ENCODE peak calls at places on chromosomes 12 and 14, in four cellular contexts. O is CD8-positive, alpha-beta T cell; V is right atrium auricular region; B is Peyer's patch. G is an unnamed sample. For H3K4me1, the result is how much of the 10 kb centered on the place peaks cover.

GRCh38 chr12:857611-858010 is 91.9 kb downstream of the RAD52 start:
- DNase-seq in B (no peak), V (peak), O (no peak), G (no peak)

GRCh38 chr14:88535149-88535548 is 19.7 kb downstream of the PTPN21 start:
- DNase-seq in V (no peak), B (no peak), O (no peak), G (no peak)

GRCh38 chr14:53951661-53952265 is 4.9 kb downstream of the BMP4 start:
- DNase-seq in O (no peak), B (no peak), V (no peak), G (no peak)

GRCh38 chr12:50257226-50258166 is 25.8 kb downstream of the LIMA1 start:
- DNase-seq in O (no peak), V (no peak), B (no peak), G (no peak)

GRCh38 chr12:38850463-38850862 is 54.9 kb downstream of the CPNE8 start:
- DNase-seq in B (no peak), O (no peak), V (no peak), G (no peak)

GRCh38 chr12:112419269-112420133 is 754 bp downstream of the PTPN11 start:
- DNase-seq in V (peak), B (peak), O (no peak), G (peak)

GRCh38 chr12:18567787-18568186 is 170.0 kb downstream of the PLCZ1 start:
- DNase-seq in O (no peak), V (no peak), B (no peak), G (no peak)

GRCh38 chr14:65336191-65336591 is 76.3 kb upstream of the FUT8 start:
- DNase-seq in V (no peak), O (no peak), B (no peak), G (no peak)

GRCh38 chr12:86729798-86730197 is 473.6 kb upstream of the MGAT4C start:
- DNase-seq in B (no peak), O (no peak), V (no peak), G (no peak)

GRCh38 chr12:71746983-71747611 is 7.6 kb upstream of the RAB21 start:
- DNase-seq in V (no peak), O (peak), B (no peak), G (no peak)

GRCh38 chr14:28294834-28295440 is 471.6 kb upstream of the FOXG1 start:
- DNase-seq in O (no peak), V (no peak), B (no peak), G (no peak)

GRCh38 chr12:116123511-116124258 is 153.8 kb downstream of the MED13L start:
- DNase-seq in O (peak), B (no peak), V (no peak), G (no peak)
- H3K4me1 ChIP-seq in O (under half), B (under half), V (half or more), G (half or more)

GRCh38 chr12:120186654-120187053 is 7.9 kb downstream of the GCN1 start:
- DNase-seq in O (no peak), B (no peak), V (no peak), G (no peak)

GRCh38 chr12:120183211-120183631 is 11.3 kb downstream of the GCN1 start:
- DNase-seq in V (no peak), O (no peak), B (no peak), G (no peak)

GRCh38 chr12:120180975-120181374 is 13.5 kb downstream of the GCN1 start:
- DNase-seq in B (no peak), O (no peak), V (no peak), G (no peak)

GRCh38 chr12:120181991-120182631 is 12.4 kb downstream of the GCN1 start:
- DNase-seq in O (no peak), V (no peak), B (no peak), G (no peak)
- TF ChIP-seq CTCF in O (no peak), V (no peak), B (no peak), G (no peak)

DNA sequence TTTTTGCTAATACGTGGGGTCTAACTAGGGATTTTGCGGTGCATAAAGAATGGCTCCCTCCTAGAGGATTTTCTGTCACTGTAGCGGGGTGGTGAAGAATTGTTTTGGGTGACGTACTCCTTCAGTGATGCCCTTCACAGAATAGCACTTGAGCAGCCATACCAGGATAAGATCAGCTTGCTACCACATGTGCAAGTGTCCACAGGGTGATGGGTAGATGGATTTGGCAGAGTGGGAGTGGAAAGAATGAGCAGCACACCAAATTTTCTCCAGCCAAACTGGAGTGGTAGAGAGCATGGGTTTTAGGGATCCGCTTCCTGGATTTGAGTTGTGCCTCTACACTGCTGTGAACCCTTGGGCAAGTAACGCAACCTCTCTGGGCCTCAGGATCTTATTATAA is 2.3 kb downstream of the TCP11L2 start:
- DNase-seq in O (no peak), B (no peak), V (no peak), G (no peak)
- H3K4me1 ChIP-seq in O (under half), B (under half), V (half or more), G (half or more)

GRCh38 chr12:121061831-121062230 is 22.8 kb upstream of the OASL start:
- DNase-seq in V (no peak), O (no peak), B (no peak), G (no peak)
- TF ChIP-seq CTCF in V (no peak), O (no peak), B (peak), G (peak)

DNA sequence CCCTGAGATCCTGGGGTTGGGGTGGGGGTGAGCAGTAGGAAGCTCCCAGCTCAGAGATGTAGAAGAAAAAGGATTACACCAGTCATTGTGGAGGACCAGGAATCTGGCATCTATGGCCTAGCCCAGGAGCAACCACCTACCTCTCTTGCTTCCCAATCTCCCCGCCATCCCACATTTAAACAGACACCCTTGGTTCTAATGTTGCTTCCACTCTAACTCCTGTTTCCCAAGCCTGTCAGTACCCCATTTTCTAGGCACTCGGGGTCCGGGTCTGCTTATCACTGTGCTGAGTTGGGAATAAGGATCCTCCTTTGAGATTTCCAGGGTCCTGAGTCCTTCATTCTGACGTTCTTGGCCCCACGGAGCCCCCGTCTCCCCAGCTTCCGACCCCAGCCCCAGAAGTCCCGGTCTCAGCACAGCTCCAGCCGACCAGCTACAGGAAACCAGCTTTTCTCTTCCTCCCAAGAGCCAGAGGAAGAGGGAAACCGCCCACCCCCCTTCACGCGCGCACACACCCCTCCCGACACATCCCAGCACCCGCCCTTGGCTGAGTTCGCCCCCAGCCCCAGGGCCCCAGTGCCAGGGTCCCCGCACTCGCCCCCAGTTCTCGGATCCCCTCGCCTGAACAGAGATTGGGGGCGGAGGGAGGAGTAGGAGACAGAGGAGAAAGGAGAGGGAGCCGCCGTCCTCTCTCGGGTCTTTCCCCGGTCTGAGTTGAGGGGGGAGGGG is 1.2 kb downstream of the ITGA5 start:
- DNase-seq in V (no peak), B (no peak), O (peak), G (no peak)
- H3K4me1 ChIP-seq in V (half or more), B (under half), O (half or more), G (under half)

GRCh38 chr12:31589582-31589895 is 1.4 kb downstream of the DENND5B start:
- DNase-seq in V (no peak), O (no peak), B (peak), G (peak)

GRCh38 chr12:31591308-31591901 is 469 bp upstream of the DENND5B start:
- DNase-seq in O (no peak), V (peak), B (peak), G (no peak)

GRCh38 chr12:31588976-31589375 is 2.0 kb downstream of the DENND5B start:
- DNase-seq in B (no peak), V (no peak), O (no peak), G (no peak)

GRCh38 chr12:31590730-31591307 is at the start of gene DENND5B:
- DNase-seq in V (peak), B (peak), O (peak), G (peak)

GRCh38 chr12:31589896-31590729 is 823 bp downstream of the DENND5B start:
- DNase-seq in V (peak), B (peak), O (peak), G (peak)
- TF ChIP-seq CTCF in V (peak), B (peak), O (no peak), G (no peak)

GRCh38 chr12:11716794-11717532 is 67.5 kb downstream of the ETV6 start:
- DNase-seq in B (no peak), V (no peak), O (no peak), G (no peak)

GRCh38 chr12:11713202-11713601 is 63.7 kb downstream of the ETV6 start:
- DNase-seq in B (no peak), O (no peak), V (no peak), G (no peak)

GRCh38 chr12:11711675-11712327 is 62.3 kb downstream of the ETV6 start:
- DNase-seq in V (no peak), B (no peak), O (no peak), G (no peak)

GRCh38 chr12:11712491-11712890 is 63.0 kb downstream of the ETV6 start:
- DNase-seq in O (no peak), B (no peak), V (no peak), G (no peak)

DNA sequence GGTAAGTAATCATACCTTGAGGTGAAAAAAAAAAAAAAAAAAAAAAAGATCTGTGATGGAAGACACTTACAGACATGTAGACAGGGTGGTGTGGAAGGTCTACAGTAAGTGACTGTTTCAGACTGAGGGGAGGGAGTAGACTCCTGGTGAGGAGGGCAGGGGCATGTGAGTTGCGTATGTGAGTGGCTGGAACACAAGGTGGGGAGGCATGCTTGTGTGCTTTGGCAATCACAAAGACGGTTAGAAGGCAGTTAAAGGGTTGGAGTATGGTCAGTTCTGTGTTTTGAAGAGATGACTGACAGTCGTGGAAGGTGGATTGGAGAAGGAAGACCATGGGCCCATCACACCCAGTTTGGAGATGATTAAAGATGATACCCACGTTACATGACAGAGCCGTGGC is 65.2 kb downstream of the ETV6 start:
- DNase-seq in B (no peak), O (no peak), V (no peak), G (no peak)
- H3K4me1 ChIP-seq in B (under half), O (under half), V (under half), G (half or more)

GRCh38 chr12:120738252-120739030 is 12.8 kb downstream of the ACADS start:
- DNase-seq in O (no peak), B (no peak), V (no peak), G (no peak)
- TF ChIP-seq CTCF in O (no peak), B (no peak), V (no peak), G (no peak)

G was measured in upper lobe of right lung.